ENCODE peak calls at places on chromosomes 1 and 21, in nine cellular contexts. One of them, this sample, is unnamed.

GRCh38 chr1:111364690-111365089 is 62.8 kb downstream of the OVGP1 start:
- DNase-seq in adrenal gland: no peak
- DNase-seq in cardiac muscle cell: no peak
- DNase-seq in thoracic aorta: no peak
- DNase-seq in heart left ventricle: no peak
- DNase-seq in IMR-90: no peak
- DNase-seq in neuronal stem cell: no peak
- DNase-seq in sigmoid colon: no peak
- DNase-seq in psoas muscle: no peak
- DNase-seq in this sample: no peak

GRCh38 chr1:205267306-205267902 is 39.7 kb downstream of the TMCC2 start:
- DNase-seq in adrenal gland: no peak
- DNase-seq in cardiac muscle cell: no peak
- DNase-seq in thoracic aorta: no peak
- DNase-seq in heart left ventricle: no peak
- DNase-seq in IMR-90: no peak
- DNase-seq in neuronal stem cell: no peak
- DNase-seq in sigmoid colon: no peak
- DNase-seq in psoas muscle: no peak
- DNase-seq in this sample: no peak

GRCh38 chr1:41806472-41807155 is 112.1 kb downstream of the HIVEP3 start:
- DNase-seq in adrenal gland: no peak
- DNase-seq in cardiac muscle cell: no peak
- DNase-seq in thoracic aorta: no peak
- DNase-seq in heart left ventricle: no peak
- DNase-seq in IMR-90: no peak
- DNase-seq in neuronal stem cell: no peak
- DNase-seq in sigmoid colon: no peak
- DNase-seq in psoas muscle: no peak
- DNase-seq in this sample: no peak

GRCh38 chr1:159927887-159928431 is 2.7 kb upstream of the TAGLN2 start:
- DNase-seq in adrenal gland: no peak
- DNase-seq in cardiac muscle cell: no peak
- DNase-seq in thoracic aorta: no peak
- DNase-seq in heart left ventricle: no peak
- DNase-seq in IMR-90: no peak
- DNase-seq in neuronal stem cell: no peak
- DNase-seq in sigmoid colon: no peak
- DNase-seq in psoas muscle: no peak
- DNase-seq in this sample: no peak

GRCh38 chr21:46161180-46161799 is 5.9 kb upstream of the FTCD start:
- DNase-seq in adrenal gland: no peak
- DNase-seq in cardiac muscle cell: no peak
- DNase-seq in thoracic aorta: no peak
- DNase-seq in heart left ventricle: peak; percentile 5
- DNase-seq in IMR-90: no peak
- DNase-seq in neuronal stem cell: no peak
- DNase-seq in sigmoid colon: peak; percentile 58
- DNase-seq in psoas muscle: peak; percentile 43
- DNase-seq in this sample: no peak

GRCh38 chr1:179127163-179127895 is 45.5 kb downstream of the TOR3A start:
- DNase-seq in adrenal gland: no peak
- DNase-seq in cardiac muscle cell: peak; percentile 62
- DNase-seq in thoracic aorta: no peak
- DNase-seq in heart left ventricle: no peak
- DNase-seq in IMR-90: peak; percentile 55
- DNase-seq in neuronal stem cell: no peak
- DNase-seq in sigmoid colon: no peak
- DNase-seq in psoas muscle: no peak
- DNase-seq in this sample: no peak

GRCh38 chr1:182386980-182387379 is 4.6 kb downstream of the GLUL start:
- DNase-seq in adrenal gland: no peak
- DNase-seq in cardiac muscle cell: no peak
- DNase-seq in thoracic aorta: no peak
- DNase-seq in heart left ventricle: no peak
- DNase-seq in IMR-90: no peak
- DNase-seq in neuronal stem cell: no peak
- DNase-seq in sigmoid colon: no peak
- DNase-seq in psoas muscle: no peak
- DNase-seq in this sample: no peak

GRCh38 chr21:39385299-39386145 is 36.6 kb upstream of the HMGN1 start:
- DNase-seq in adrenal gland: peak; percentile 86
- DNase-seq in cardiac muscle cell: peak; percentile 89
- DNase-seq in thoracic aorta: no peak
- DNase-seq in heart left ventricle: peak; percentile 74
- DNase-seq in IMR-90: peak; percentile 75
- DNase-seq in neuronal stem cell: no peak
- DNase-seq in sigmoid colon: peak; percentile 93
- DNase-seq in psoas muscle: peak; percentile 93
- DNase-seq in this sample: peak; percentile 97

GRCh38 chr1:167328762-167329483 is 108.2 kb downstream of the POU2F1 start:
- DNase-seq in adrenal gland: no peak
- DNase-seq in cardiac muscle cell: no peak
- DNase-seq in thoracic aorta: no peak
- DNase-seq in heart left ventricle: no peak
- DNase-seq in IMR-90: peak; percentile 0
- DNase-seq in neuronal stem cell: no peak
- DNase-seq in sigmoid colon: no peak
- DNase-seq in psoas muscle: no peak
- DNase-seq in this sample: no peak

GRCh38 chr1:183218981-183219621 is 33.0 kb downstream of the LAMC2 start:
- DNase-seq in adrenal gland: no peak
- DNase-seq in cardiac muscle cell: no peak
- DNase-seq in thoracic aorta: no peak
- DNase-seq in heart left ventricle: peak; percentile 35
- DNase-seq in IMR-90: no peak
- DNase-seq in neuronal stem cell: no peak
- DNase-seq in sigmoid colon: peak; percentile 93
- DNase-seq in psoas muscle: no peak
- DNase-seq in this sample: no peak

GRCh38 chr21:33866851-33867250 is 48.8 kb downstream of the ATP5PO start:
- DNase-seq in adrenal gland: no peak
- DNase-seq in cardiac muscle cell: no peak
- DNase-seq in thoracic aorta: no peak
- DNase-seq in heart left ventricle: no peak
- DNase-seq in IMR-90: peak; percentile 60
- DNase-seq in neuronal stem cell: no peak
- DNase-seq in sigmoid colon: no peak
- DNase-seq in psoas muscle: no peak
- DNase-seq in this sample: no peak

GRCh38 chr1:207181838-207182237 is 77.8 kb downstream of the C4BPA start:
- DNase-seq in adrenal gland: peak; percentile 7
- DNase-seq in cardiac muscle cell: peak; percentile 35
- DNase-seq in thoracic aorta: no peak
- DNase-seq in heart left ventricle: no peak
- DNase-seq in IMR-90: no peak
- DNase-seq in neuronal stem cell: no peak
- DNase-seq in sigmoid colon: no peak
- DNase-seq in psoas muscle: no peak
- DNase-seq in this sample: no peak

GRCh38 chr1:205700865-205701401 is 20.6 kb upstream of the SLC45A3 start:
- DNase-seq in adrenal gland: peak; percentile 6
- DNase-seq in cardiac muscle cell: peak; percentile 66
- DNase-seq in thoracic aorta: no peak
- DNase-seq in heart left ventricle: peak; percentile 50
- DNase-seq in IMR-90: no peak
- DNase-seq in neuronal stem cell: no peak
- DNase-seq in sigmoid colon: no peak
- DNase-seq in psoas muscle: no peak
- DNase-seq in this sample: no peak

GRCh38 chr1:209246660-209247059 is 336.9 kb upstream of the CAMK1G start:
- DNase-seq in adrenal gland: no peak
- DNase-seq in cardiac muscle cell: no peak
- DNase-seq in thoracic aorta: no peak
- DNase-seq in heart left ventricle: no peak
- DNase-seq in IMR-90: peak; percentile 5
- DNase-seq in neuronal stem cell: no peak
- DNase-seq in sigmoid colon: no peak
- DNase-seq in psoas muscle: no peak
- DNase-seq in this sample: no peak

GRCh38 chr21:46393941-46394818 is 64.5 kb upstream of the DIP2A start:
- DNase-seq in adrenal gland: peak; percentile 58
- DNase-seq in cardiac muscle cell: no peak
- DNase-seq in thoracic aorta: no peak
- DNase-seq in heart left ventricle: no peak
- DNase-seq in IMR-90: no peak
- DNase-seq in neuronal stem cell: no peak
- DNase-seq in sigmoid colon: no peak
- DNase-seq in psoas muscle: peak; percentile 51
- DNase-seq in this sample: no peak

GRCh38 chr1:220156620-220157146 is 62.8 kb downstream of the IARS2 start:
- DNase-seq in adrenal gland: no peak
- DNase-seq in cardiac muscle cell: no peak
- DNase-seq in thoracic aorta: no peak
- DNase-seq in heart left ventricle: no peak
- DNase-seq in IMR-90: no peak
- DNase-seq in neuronal stem cell: no peak
- DNase-seq in sigmoid colon: no peak
- DNase-seq in psoas muscle: no peak
- DNase-seq in this sample: no peak

GRCh38 chr1:169288011-169288414 is 79.6 kb downstream of the NME7 start:
- DNase-seq in adrenal gland: no peak
- DNase-seq in cardiac muscle cell: peak; percentile 60
- DNase-seq in thoracic aorta: no peak
- DNase-seq in heart left ventricle: no peak
- DNase-seq in IMR-90: peak; percentile 17
- DNase-seq in neuronal stem cell: no peak
- DNase-seq in sigmoid colon: no peak
- DNase-seq in psoas muscle: no peak
- DNase-seq in this sample: no peak

GRCh38 chr1:234929369-234929768 is 199.3 kb downstream of the TOMM20 start:
- DNase-seq in adrenal gland: no peak
- DNase-seq in cardiac muscle cell: no peak
- DNase-seq in thoracic aorta: no peak
- DNase-seq in heart left ventricle: no peak
- DNase-seq in IMR-90: no peak
- DNase-seq in neuronal stem cell: no peak
- DNase-seq in sigmoid colon: no peak
- DNase-seq in psoas muscle: no peak
- DNase-seq in this sample: no peak

GRCh38 chr1:223718850-223719249 is 6.5 kb downstream of the CAPN2 start:
- DNase-seq in adrenal gland: no peak
- DNase-seq in cardiac muscle cell: no peak
- DNase-seq in thoracic aorta: no peak
- DNase-seq in heart left ventricle: no peak
- DNase-seq in IMR-90: peak; percentile 46
- DNase-seq in neuronal stem cell: no peak
- DNase-seq in sigmoid colon: no peak
- DNase-seq in psoas muscle: no peak
- DNase-seq in this sample: no peak

GRCh38 chr1:42420911-42421585 is 34.8 kb downstream of the ZMYND12 start:
- DNase-seq in adrenal gland: peak; percentile 46
- DNase-seq in cardiac muscle cell: peak; percentile 97
- DNase-seq in thoracic aorta: no peak
- DNase-seq in heart left ventricle: peak; percentile 59
- DNase-seq in IMR-90: peak; percentile 79
- DNase-seq in neuronal stem cell: no peak
- DNase-seq in sigmoid colon: peak; percentile 90
- DNase-seq in psoas muscle: no peak
- DNase-seq in this sample: peak; percentile 60

DNA sequence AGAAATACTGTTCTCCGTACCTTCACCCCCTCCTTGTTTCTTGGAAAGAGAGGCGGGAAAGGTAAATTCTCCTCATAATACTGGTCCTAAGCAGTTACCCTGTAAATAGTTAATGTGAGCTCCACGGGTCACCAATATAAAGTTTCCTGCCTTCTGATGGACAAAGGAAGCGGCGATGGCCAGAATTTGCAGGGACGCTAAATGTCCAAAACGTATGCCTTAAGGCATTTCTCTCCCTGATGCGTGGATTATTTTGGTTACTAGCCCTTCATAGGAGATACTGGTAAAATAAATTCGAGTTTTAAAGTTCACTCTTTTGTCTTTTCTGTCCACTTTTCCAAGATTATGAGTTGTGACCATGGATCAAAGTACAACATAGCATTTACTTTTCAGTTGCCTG is 913 bp upstream of the PTGS2 start:
- DNase-seq in adrenal gland: no peak
- DNase-seq in cardiac muscle cell: peak; percentile 36
- DNase-seq in thoracic aorta: no peak
- DNase-seq in heart left ventricle: no peak
- DNase-seq in IMR-90: peak; percentile 6
- DNase-seq in neuronal stem cell: no peak
- DNase-seq in sigmoid colon: no peak
- DNase-seq in psoas muscle: no peak
- DNase-seq in this sample: no peak
- H3K27ac ChIP-seq in adrenal gland: peak overlapping the region; percentile 66
- H3K27ac ChIP-seq in cardiac muscle cell: no peak overlapping the region
- H3K27ac ChIP-seq in thoracic aorta: peak overlapping the region; percentile 81
- H3K27ac ChIP-seq in heart left ventricle: peak overlapping the region; percentile 16
- H3K27ac ChIP-seq in IMR-90: peak overlapping the region; percentile 17
- H3K27ac ChIP-seq in neuronal stem cell: no peak overlapping the region
- H3K27ac ChIP-seq in sigmoid colon: peak overlapping the region; percentile 95
- H3K27ac ChIP-seq in psoas muscle: no peak overlapping the region
- H3K27ac ChIP-seq in this sample: no peak overlapping the region

GRCh38 chr1:37477946-37478345 is 3.6 kb downstream of the ZC3H12A start:
- DNase-seq in adrenal gland: no peak
- DNase-seq in cardiac muscle cell: no peak
- DNase-seq in thoracic aorta: no peak
- DNase-seq in heart left ventricle: no peak
- DNase-seq in IMR-90: no peak
- DNase-seq in neuronal stem cell: no peak
- DNase-seq in sigmoid colon: no peak
- DNase-seq in psoas muscle: no peak
- DNase-seq in this sample: no peak
- H3K36me3 ChIP-seq in adrenal gland: no peaks in the 10 kb centered on the region
- H3K36me3 ChIP-seq in cardiac muscle cell: peaks cover 19% of the 10 kb centered on the region
- H3K36me3 ChIP-seq in thoracic aorta: peaks cover 28% of the 10 kb centered on the region
- H3K36me3 ChIP-seq in heart left ventricle: peaks cover 44% of the 10 kb centered on the region
- H3K36me3 ChIP-seq in IMR-90: peaks cover 50% of the 10 kb centered on the region
- H3K36me3 ChIP-seq in neuronal stem cell: peaks cover 23% of the 10 kb centered on the region
- H3K36me3 ChIP-seq in sigmoid colon: peaks cover 28% of the 10 kb centered on the region
- H3K36me3 ChIP-seq in psoas muscle: peaks cover 71% of the 10 kb centered on the region
- H3K36me3 ChIP-seq in this sample: peaks cover 20% of the 10 kb centered on the region

GRCh38 chr1:56457767-56458375 is 121.5 kb downstream of the PLPP3 start:
- DNase-seq in adrenal gland: peak; percentile 47
- DNase-seq in cardiac muscle cell: peak; percentile 48
- DNase-seq in thoracic aorta: no peak
- DNase-seq in heart left ventricle: no peak
- DNase-seq in IMR-90: no peak
- DNase-seq in neuronal stem cell: no peak
- DNase-seq in sigmoid colon: no peak
- DNase-seq in psoas muscle: no peak
- DNase-seq in this sample: no peak
- H3K27ac ChIP-seq in adrenal gland: no peak overlapping the region
- H3K27ac ChIP-seq in cardiac muscle cell: no peak overlapping the region
- H3K27ac ChIP-seq in thoracic aorta: no peak overlapping the region
- H3K27ac ChIP-seq in heart left ventricle: peak overlapping the region; percentile 45
- H3K27ac ChIP-seq in IMR-90: no peak overlapping the region
- H3K27ac ChIP-seq in neuronal stem cell: no peak overlapping the region
- H3K27ac ChIP-seq in sigmoid colon: no peak overlapping the region
- H3K27ac ChIP-seq in psoas muscle: no peak overlapping the region
- H3K27ac ChIP-seq in this sample: no peak overlapping the region

DNA sequence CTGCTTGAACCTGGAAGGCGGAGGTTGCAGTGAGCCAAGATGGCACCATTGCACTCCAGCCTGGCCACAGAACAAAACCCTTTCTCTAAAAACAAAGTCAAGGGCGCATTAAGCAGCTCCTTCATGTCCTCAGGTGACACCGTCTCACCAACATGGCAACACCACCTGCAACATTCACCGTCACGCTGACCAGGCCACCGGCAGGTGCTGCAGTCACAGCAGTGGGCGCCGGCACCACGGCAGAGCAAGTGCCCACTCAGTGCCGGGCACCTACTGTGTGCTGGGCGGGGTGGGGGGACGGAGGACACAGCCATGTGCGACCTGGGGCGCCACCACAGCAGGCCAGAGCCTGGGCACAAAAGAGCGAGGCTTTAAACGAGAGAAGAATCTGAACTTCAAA is 12.1 kb downstream of the ATAD3B start:
- DNase-seq in adrenal gland: no peak
- DNase-seq in cardiac muscle cell: no peak
- DNase-seq in thoracic aorta: no peak
- DNase-seq in heart left ventricle: no peak
- DNase-seq in IMR-90: no peak
- DNase-seq in neuronal stem cell: no peak
- DNase-seq in sigmoid colon: no peak
- DNase-seq in psoas muscle: no peak
- DNase-seq in this sample: no peak
- H3K36me3 ChIP-seq in adrenal gland: no peaks in the 10 kb centered on the region
- H3K36me3 ChIP-seq in cardiac muscle cell: peaks cover 19% of the 10 kb centered on the region
- H3K36me3 ChIP-seq in thoracic aorta: peaks cover 44% of the 10 kb centered on the region
- H3K36me3 ChIP-seq in heart left ventricle: peaks cover 71% of the 10 kb centered on the region
- H3K36me3 ChIP-seq in IMR-90: peaks cover 48% of the 10 kb centered on the region
- H3K36me3 ChIP-seq in neuronal stem cell: peaks cover 22% of the 10 kb centered on the region
- H3K36me3 ChIP-seq in sigmoid colon: peaks cover 58% of the 10 kb centered on the region
- H3K36me3 ChIP-seq in psoas muscle: peaks cover 76% of the 10 kb centered on the region
- H3K36me3 ChIP-seq in this sample: peaks cover 16% of the 10 kb centered on the region